ENCODE peak calls at places on chromosomes 11 and 22, in ten cellular contexts. One of them, this sample, is unnamed.

GRCh38 chr11:68099474-68100405 is 21.4 kb downstream of the CHKA start:
- DNase-seq in activated T-helper 1 cell treated with Interleukin-2 at 50 U/mL for 16 hours: no peak
- DNase-seq in ELF-1: peak
- DNase-seq in CD8-positive, alpha-beta memory T cell: no peak
- DNase-seq in activated T-cell treated with anti-CD3 and anti-CD28 coated beads for 48 hours: no peak
- DNase-seq in H7: no peak
- DNase-seq in NCI-H2171 treated with DMSO at 0.1 percent for 48 hours: no peak
- DNase-seq in Ammon's horn: no peak
- DNase-seq in AG08395: no peak
- DNase-seq in AG04449: no peak
- DNase-seq in this sample: no peak

GRCh38 chr11:126891556-126892217 is 108.9 kb downstream of the KIRREL3 start:
- DNase-seq in ELF-1: peak
- DNase-seq in NCI-H2171 treated with DMSO at 0.1 percent for 48 hours: no peak
- DNase-seq in activated T-cell treated with anti-CD3 and anti-CD28 coated beads for 48 hours: no peak
- DNase-seq in H7: no peak
- DNase-seq in AG04449: no peak
- DNase-seq in CD8-positive, alpha-beta memory T cell: no peak
- DNase-seq in activated T-helper 1 cell treated with Interleukin-2 at 50 U/mL for 16 hours: no peak
- DNase-seq in Ammon's horn: no peak
- DNase-seq in AG08395: peak
- DNase-seq in this sample: no peak

GRCh38 chr22:32536352-32536751 is 61.7 kb downstream of the FBXO7 start:
- DNase-seq in AG04449: no peak
- DNase-seq in NCI-H2171 treated with DMSO at 0.1 percent for 48 hours: no peak
- DNase-seq in activated T-helper 1 cell treated with Interleukin-2 at 50 U/mL for 16 hours: no peak
- DNase-seq in AG08395: no peak
- DNase-seq in CD8-positive, alpha-beta memory T cell: no peak
- DNase-seq in ELF-1: no peak
- DNase-seq in activated T-cell treated with anti-CD3 and anti-CD28 coated beads for 48 hours: no peak
- DNase-seq in H7: no peak
- DNase-seq in Ammon's horn: no peak
- DNase-seq in this sample: no peak

GRCh38 chr11:60457576-60457975 is 1.9 kb downstream of the MS4A1 start:
- DNase-seq in activated T-cell treated with anti-CD3 and anti-CD28 coated beads for 48 hours: no peak
- DNase-seq in AG08395: no peak
- DNase-seq in Ammon's horn: no peak
- DNase-seq in H7: no peak
- DNase-seq in AG04449: no peak
- DNase-seq in activated T-helper 1 cell treated with Interleukin-2 at 50 U/mL for 16 hours: no peak
- DNase-seq in ELF-1: no peak
- DNase-seq in NCI-H2171 treated with DMSO at 0.1 percent for 48 hours: no peak
- DNase-seq in CD8-positive, alpha-beta memory T cell: no peak
- DNase-seq in this sample: no peak

GRCh38 chr22:42173183-42173926 is 42.7 kb upstream of the CYP2D6 start:
- DNase-seq in AG08395: no peak
- DNase-seq in Ammon's horn: no peak
- DNase-seq in activated T-cell treated with anti-CD3 and anti-CD28 coated beads for 48 hours: no peak
- DNase-seq in CD8-positive, alpha-beta memory T cell: no peak
- DNase-seq in NCI-H2171 treated with DMSO at 0.1 percent for 48 hours: peak
- DNase-seq in H7: peak
- DNase-seq in activated T-helper 1 cell treated with Interleukin-2 at 50 U/mL for 16 hours: no peak
- DNase-seq in AG04449: no peak
- DNase-seq in ELF-1: no peak
- DNase-seq in this sample: no peak

GRCh38 chr11:119972281-119972680 is 165.6 kb downstream of the TRIM29 start:
- DNase-seq in ELF-1: no peak
- DNase-seq in H7: no peak
- DNase-seq in activated T-cell treated with anti-CD3 and anti-CD28 coated beads for 48 hours: no peak
- DNase-seq in Ammon's horn: no peak
- DNase-seq in AG08395: no peak
- DNase-seq in NCI-H2171 treated with DMSO at 0.1 percent for 48 hours: no peak
- DNase-seq in AG04449: no peak
- DNase-seq in CD8-positive, alpha-beta memory T cell: no peak
- DNase-seq in activated T-helper 1 cell treated with Interleukin-2 at 50 U/mL for 16 hours: no peak
- DNase-seq in this sample: no peak

GRCh38 chr11:96317985-96318384 is 25.0 kb downstream of the MAML2 start:
- DNase-seq in AG08395: no peak
- DNase-seq in CD8-positive, alpha-beta memory T cell: no peak
- DNase-seq in NCI-H2171 treated with DMSO at 0.1 percent for 48 hours: no peak
- DNase-seq in activated T-cell treated with anti-CD3 and anti-CD28 coated beads for 48 hours: no peak
- DNase-seq in Ammon's horn: no peak
- DNase-seq in H7: no peak
- DNase-seq in ELF-1: no peak
- DNase-seq in AG04449: no peak
- DNase-seq in activated T-helper 1 cell treated with Interleukin-2 at 50 U/mL for 16 hours: no peak
- DNase-seq in this sample: no peak

GRCh38 chr11:58926695-58927094 is 12.6 kb upstream of the GLYATL1 start:
- DNase-seq in H7: no peak
- DNase-seq in ELF-1: no peak
- DNase-seq in activated T-cell treated with anti-CD3 and anti-CD28 coated beads for 48 hours: no peak
- DNase-seq in NCI-H2171 treated with DMSO at 0.1 percent for 48 hours: no peak
- DNase-seq in CD8-positive, alpha-beta memory T cell: no peak
- DNase-seq in Ammon's horn: no peak
- DNase-seq in activated T-helper 1 cell treated with Interleukin-2 at 50 U/mL for 16 hours: no peak
- DNase-seq in AG04449: peak
- DNase-seq in AG08395: no peak
- DNase-seq in this sample: peak

GRCh38 chr11:128026596-128026995 is 560.8 kb downstream of the ETS1 start:
- DNase-seq in ELF-1: no peak
- DNase-seq in NCI-H2171 treated with DMSO at 0.1 percent for 48 hours: no peak
- DNase-seq in Ammon's horn: no peak
- DNase-seq in activated T-helper 1 cell treated with Interleukin-2 at 50 U/mL for 16 hours: no peak
- DNase-seq in CD8-positive, alpha-beta memory T cell: no peak
- DNase-seq in AG08395: peak
- DNase-seq in activated T-cell treated with anti-CD3 and anti-CD28 coated beads for 48 hours: no peak
- DNase-seq in AG04449: peak
- DNase-seq in H7: no peak
- DNase-seq in this sample: no peak

GRCh38 chr11:477042-477715 is 27.1 kb downstream of the PTDSS2 start:
- DNase-seq in Ammon's horn: peak
- DNase-seq in AG08395: no peak
- DNase-seq in activated T-helper 1 cell treated with Interleukin-2 at 50 U/mL for 16 hours: no peak
- DNase-seq in AG04449: no peak
- DNase-seq in CD8-positive, alpha-beta memory T cell: no peak
- DNase-seq in H7: no peak
- DNase-seq in ELF-1: peak
- DNase-seq in NCI-H2171 treated with DMSO at 0.1 percent for 48 hours: no peak
- DNase-seq in activated T-cell treated with anti-CD3 and anti-CD28 coated beads for 48 hours: no peak
- DNase-seq in this sample: no peak

GRCh38 chr11:1067812-1068496 is 6.7 kb upstream of the MUC2 start:
- DNase-seq in H7: no peak
- DNase-seq in AG08395: no peak
- DNase-seq in activated T-helper 1 cell treated with Interleukin-2 at 50 U/mL for 16 hours: no peak
- DNase-seq in CD8-positive, alpha-beta memory T cell: no peak
- DNase-seq in AG04449: no peak
- DNase-seq in Ammon's horn: no peak
- DNase-seq in NCI-H2171 treated with DMSO at 0.1 percent for 48 hours: no peak
- DNase-seq in ELF-1: no peak
- DNase-seq in activated T-cell treated with anti-CD3 and anti-CD28 coated beads for 48 hours: no peak
- DNase-seq in this sample: no peak

GRCh38 chr11:129596361-129596760 is 219.3 kb upstream of the TMEM45B start:
- DNase-seq in AG08395: no peak
- DNase-seq in activated T-helper 1 cell treated with Interleukin-2 at 50 U/mL for 16 hours: no peak
- DNase-seq in ELF-1: no peak
- DNase-seq in AG04449: no peak
- DNase-seq in NCI-H2171 treated with DMSO at 0.1 percent for 48 hours: no peak
- DNase-seq in activated T-cell treated with anti-CD3 and anti-CD28 coated beads for 48 hours: no peak
- DNase-seq in H7: no peak
- DNase-seq in CD8-positive, alpha-beta memory T cell: no peak
- DNase-seq in Ammon's horn: no peak
- DNase-seq in this sample: peak

GRCh38 chr11:12216100-12216499 is 105.7 kb downstream of the MICAL2 start:
- DNase-seq in Ammon's horn: peak
- DNase-seq in NCI-H2171 treated with DMSO at 0.1 percent for 48 hours: no peak
- DNase-seq in activated T-helper 1 cell treated with Interleukin-2 at 50 U/mL for 16 hours: no peak
- DNase-seq in ELF-1: no peak
- DNase-seq in AG08395: no peak
- DNase-seq in CD8-positive, alpha-beta memory T cell: peak
- DNase-seq in AG04449: no peak
- DNase-seq in H7: no peak
- DNase-seq in activated T-cell treated with anti-CD3 and anti-CD28 coated beads for 48 hours: no peak
- DNase-seq in this sample: no peak

GRCh38 chr11:83836883-83837654 is 550.9 kb upstream of the CCDC90B start:
- DNase-seq in CD8-positive, alpha-beta memory T cell: no peak
- DNase-seq in activated T-helper 1 cell treated with Interleukin-2 at 50 U/mL for 16 hours: no peak
- DNase-seq in AG08395: peak
- DNase-seq in AG04449: no peak
- DNase-seq in ELF-1: peak
- DNase-seq in activated T-cell treated with anti-CD3 and anti-CD28 coated beads for 48 hours: no peak
- DNase-seq in H7: peak
- DNase-seq in NCI-H2171 treated with DMSO at 0.1 percent for 48 hours: peak
- DNase-seq in Ammon's horn: peak
- DNase-seq in this sample: peak

GRCh38 chr11:15757299-15757698 is 599.0 kb downstream of the SOX6 start:
- DNase-seq in NCI-H2171 treated with DMSO at 0.1 percent for 48 hours: no peak
- DNase-seq in AG04449: no peak
- DNase-seq in CD8-positive, alpha-beta memory T cell: no peak
- DNase-seq in AG08395: no peak
- DNase-seq in H7: no peak
- DNase-seq in activated T-cell treated with anti-CD3 and anti-CD28 coated beads for 48 hours: no peak
- DNase-seq in ELF-1: peak
- DNase-seq in activated T-helper 1 cell treated with Interleukin-2 at 50 U/mL for 16 hours: no peak
- DNase-seq in Ammon's horn: no peak
- DNase-seq in this sample: no peak

GRCh38 chr11:8533332-8533731 is 60.7 kb downstream of the STK33 start:
- DNase-seq in ELF-1: no peak
- DNase-seq in activated T-helper 1 cell treated with Interleukin-2 at 50 U/mL for 16 hours: no peak
- DNase-seq in AG04449: no peak
- DNase-seq in AG08395: no peak
- DNase-seq in H7: peak
- DNase-seq in activated T-cell treated with anti-CD3 and anti-CD28 coated beads for 48 hours: no peak
- DNase-seq in CD8-positive, alpha-beta memory T cell: no peak
- DNase-seq in NCI-H2171 treated with DMSO at 0.1 percent for 48 hours: peak
- DNase-seq in Ammon's horn: no peak
- DNase-seq in this sample: peak

GRCh38 chr11:124832571-124832970 is 32.4 kb upstream of the MSANTD2 start:
- DNase-seq in activated T-helper 1 cell treated with Interleukin-2 at 50 U/mL for 16 hours: no peak
- DNase-seq in CD8-positive, alpha-beta memory T cell: no peak
- DNase-seq in Ammon's horn: no peak
- DNase-seq in AG04449: no peak
- DNase-seq in NCI-H2171 treated with DMSO at 0.1 percent for 48 hours: no peak
- DNase-seq in AG08395: no peak
- DNase-seq in H7: no peak
- DNase-seq in ELF-1: no peak
- DNase-seq in activated T-cell treated with anti-CD3 and anti-CD28 coated beads for 48 hours: no peak
- DNase-seq in this sample: no peak

GRCh38 chr11:130054966-130055365 is 14.7 kb upstream of the APLP2 start:
- DNase-seq in AG04449: no peak
- DNase-seq in Ammon's horn: no peak
- DNase-seq in activated T-helper 1 cell treated with Interleukin-2 at 50 U/mL for 16 hours: no peak
- DNase-seq in NCI-H2171 treated with DMSO at 0.1 percent for 48 hours: no peak
- DNase-seq in CD8-positive, alpha-beta memory T cell: no peak
- DNase-seq in AG08395: no peak
- DNase-seq in ELF-1: no peak
- DNase-seq in activated T-cell treated with anti-CD3 and anti-CD28 coated beads for 48 hours: no peak
- DNase-seq in H7: no peak
- DNase-seq in this sample: no peak

GRCh38 chr11:827146-827860 is 416 bp upstream of the CRACR2B start:
- DNase-seq in NCI-H2171 treated with DMSO at 0.1 percent for 48 hours: no peak
- DNase-seq in H7: peak
- DNase-seq in Ammon's horn: no peak
- DNase-seq in AG04449: no peak
- DNase-seq in ELF-1: peak
- DNase-seq in AG08395: no peak
- DNase-seq in activated T-helper 1 cell treated with Interleukin-2 at 50 U/mL for 16 hours: no peak
- DNase-seq in CD8-positive, alpha-beta memory T cell: no peak
- DNase-seq in activated T-cell treated with anti-CD3 and anti-CD28 coated beads for 48 hours: no peak
- DNase-seq in this sample: peak

GRCh38 chr11:116792144-116792868 is 627 bp upstream of the APOA5 start:
- DNase-seq in activated T-helper 1 cell treated with Interleukin-2 at 50 U/mL for 16 hours: no peak
- DNase-seq in NCI-H2171 treated with DMSO at 0.1 percent for 48 hours: no peak
- DNase-seq in H7: peak
- DNase-seq in activated T-cell treated with anti-CD3 and anti-CD28 coated beads for 48 hours: no peak
- DNase-seq in AG04449: no peak
- DNase-seq in ELF-1: no peak
- DNase-seq in CD8-positive, alpha-beta memory T cell: no peak
- DNase-seq in Ammon's horn: no peak
- DNase-seq in AG08395: no peak
- DNase-seq in this sample: no peak

GRCh38 chr22:30348837-30349236 is 7.9 kb downstream of the SF3A1 start:
- DNase-seq in activated T-cell treated with anti-CD3 and anti-CD28 coated beads for 48 hours: no peak
- DNase-seq in activated T-helper 1 cell treated with Interleukin-2 at 50 U/mL for 16 hours: no peak
- DNase-seq in Ammon's horn: no peak
- DNase-seq in ELF-1: no peak
- DNase-seq in AG08395: peak
- DNase-seq in CD8-positive, alpha-beta memory T cell: no peak
- DNase-seq in NCI-H2171 treated with DMSO at 0.1 percent for 48 hours: no peak
- DNase-seq in AG04449: no peak
- DNase-seq in H7: no peak
- DNase-seq in this sample: no peak

GRCh38 chr11:71420455-71421241 is 27.5 kb downstream of the DHCR7 start:
- DNase-seq in AG04449: no peak
- DNase-seq in activated T-cell treated with anti-CD3 and anti-CD28 coated beads for 48 hours: peak
- DNase-seq in CD8-positive, alpha-beta memory T cell: no peak
- DNase-seq in H7: peak
- DNase-seq in ELF-1: peak
- DNase-seq in AG08395: peak
- DNase-seq in Ammon's horn: peak
- DNase-seq in NCI-H2171 treated with DMSO at 0.1 percent for 48 hours: peak
- DNase-seq in activated T-helper 1 cell treated with Interleukin-2 at 50 U/mL for 16 hours: no peak
- DNase-seq in this sample: peak

GRCh38 chr11:130163346-130164220 is 4.0 kb downstream of the ST14 start:
- DNase-seq in H7: no peak
- DNase-seq in CD8-positive, alpha-beta memory T cell: no peak
- DNase-seq in activated T-cell treated with anti-CD3 and anti-CD28 coated beads for 48 hours: no peak
- DNase-seq in ELF-1: peak
- DNase-seq in AG08395: no peak
- DNase-seq in activated T-helper 1 cell treated with Interleukin-2 at 50 U/mL for 16 hours: no peak
- DNase-seq in Ammon's horn: peak
- DNase-seq in NCI-H2171 treated with DMSO at 0.1 percent for 48 hours: no peak
- DNase-seq in AG04449: no peak
- DNase-seq in this sample: peak

GRCh38 chr22:11627798-11628650 is 3900.0 kb upstream of the OR11H1 start:
- DNase-seq in CD8-positive, alpha-beta memory T cell: no peak
- DNase-seq in ELF-1: no peak
- DNase-seq in activated T-helper 1 cell treated with Interleukin-2 at 50 U/mL for 16 hours: no peak
- DNase-seq in AG08395: no peak
- DNase-seq in NCI-H2171 treated with DMSO at 0.1 percent for 48 hours: no peak
- DNase-seq in Ammon's horn: no peak
- DNase-seq in H7: peak
- DNase-seq in AG04449: no peak
- DNase-seq in activated T-cell treated with anti-CD3 and anti-CD28 coated beads for 48 hours: no peak
- DNase-seq in this sample: no peak

GRCh38 chr11:45102361-45102809 is 44.1 kb upstream of the PRDM11 start:
- DNase-seq in Ammon's horn: peak
- DNase-seq in AG04449: no peak
- DNase-seq in AG08395: no peak
- DNase-seq in H7: no peak
- DNase-seq in ELF-1: no peak
- DNase-seq in activated T-helper 1 cell treated with Interleukin-2 at 50 U/mL for 16 hours: no peak
- DNase-seq in NCI-H2171 treated with DMSO at 0.1 percent for 48 hours: no peak
- DNase-seq in CD8-positive, alpha-beta memory T cell: no peak
- DNase-seq in activated T-cell treated with anti-CD3 and anti-CD28 coated beads for 48 hours: no peak
- DNase-seq in this sample: no peak

GRCh38 chr11:120197254-120197891 is 13.5 kb upstream of the OAF start:
- DNase-seq in activated T-helper 1 cell treated with Interleukin-2 at 50 U/mL for 16 hours: no peak
- DNase-seq in CD8-positive, alpha-beta memory T cell: no peak
- DNase-seq in AG08395: peak
- DNase-seq in ELF-1: peak
- DNase-seq in H7: peak
- DNase-seq in Ammon's horn: no peak
- DNase-seq in NCI-H2171 treated with DMSO at 0.1 percent for 48 hours: no peak
- DNase-seq in activated T-cell treated with anti-CD3 and anti-CD28 coated beads for 48 hours: no peak
- DNase-seq in AG04449: no peak
- DNase-seq in this sample: peak

GRCh38 chr11:29005401-29005980 is 897.3 kb downstream of the METTL15 start:
- DNase-seq in CD8-positive, alpha-beta memory T cell: no peak
- DNase-seq in H7: peak
- DNase-seq in AG04449: no peak
- DNase-seq in ELF-1: peak
- DNase-seq in Ammon's horn: no peak
- DNase-seq in activated T-helper 1 cell treated with Interleukin-2 at 50 U/mL for 16 hours: no peak
- DNase-seq in activated T-cell treated with anti-CD3 and anti-CD28 coated beads for 48 hours: no peak
- DNase-seq in AG08395: no peak
- DNase-seq in NCI-H2171 treated with DMSO at 0.1 percent for 48 hours: no peak
- DNase-seq in this sample: peak

GRCh38 chr22:24517446-24517845 is 22.3 kb downstream of the UPB1 start:
- DNase-seq in Ammon's horn: no peak
- DNase-seq in NCI-H2171 treated with DMSO at 0.1 percent for 48 hours: no peak
- DNase-seq in H7: no peak
- DNase-seq in CD8-positive, alpha-beta memory T cell: no peak
- DNase-seq in ELF-1: no peak
- DNase-seq in AG04449: no peak
- DNase-seq in activated T-helper 1 cell treated with Interleukin-2 at 50 U/mL for 16 hours: no peak
- DNase-seq in AG08395: no peak
- DNase-seq in activated T-cell treated with anti-CD3 and anti-CD28 coated beads for 48 hours: no peak
- DNase-seq in this sample: peak